ENCODE peak calls at places on chromosomes 16 and 17, in seven cellular contexts. U is fibroblast of mammary gland; D is non-pigmented ciliary epithelial cell; V is PC-9; P is pancreas; C is IMR-90; E is activated naive CD4-positive, alpha-beta T cell. B is an unnamed sample.

GRCh38 chr17:39735882-39736281 is 1.9 kb upstream of the GRB7 start:
- DNase-seq in C (no peak), E (no peak), V (peak), P (no peak), U (no peak), D (no peak), B (no peak)

GRCh38 chr17:77881545-77881944 is 77.0 kb upstream of the TNRC6C start:
- DNase-seq in D (peak), U (peak), V (no peak), E (no peak), P (no peak), C (peak), B (no peak)

GRCh38 chr16:75351183-75351582 is 82.1 kb downstream of the CFDP1 start:
- DNase-seq in U (peak), V (no peak), D (peak), P (no peak), C (peak), E (no peak), B (no peak)

GRCh38 chr17:4676777-4677176 is 27.2 kb downstream of the PELP1 start:
- DNase-seq in C (no peak), V (no peak), E (no peak), D (no peak), P (no peak), U (no peak), B (no peak)

GRCh38 chr16:10509534-10510025 is 70.8 kb downstream of the EMP2 start:
- DNase-seq in P (no peak), D (peak), C (peak), E (no peak), V (peak), U (peak), B (peak)

GRCh38 chr17:66431910-66432309 is 129.5 kb downstream of the PRKCA start:
- DNase-seq in C (peak), V (no peak), D (peak), E (no peak), P (no peak), U (peak), B (no peak)

GRCh38 chr17:39195568-39196160 is 1.8 kb downstream of the CACNB1 start:
- DNase-seq in C (no peak), U (peak), E (no peak), P (no peak), V (peak), D (no peak), B (no peak)

GRCh38 chr16:85253127-85253941 is 141.1 kb upstream of the CIBAR2 start:
- DNase-seq in D (no peak), P (peak), E (peak), C (peak), U (peak), V (peak), B (peak)

GRCh38 chr16:4659363-4660353 is 33.7 kb upstream of the NUDT16L1 start:
- DNase-seq in E (no peak), C (no peak), P (no peak), V (no peak), U (peak), D (no peak), B (no peak)

GRCh38 chr16:27217256-27217655 is 13.9 kb downstream of the KDM8 start:
- DNase-seq in V (no peak), E (no peak), D (peak), U (peak), C (peak), P (no peak), B (peak)

GRCh38 chr17:3039748-3040147 is 23.7 kb downstream of the OR1D5 start:
- DNase-seq in P (no peak), V (no peak), U (no peak), C (peak), D (no peak), E (no peak), B (no peak)